ENCODE peak calls at places on chromosomes 6 and 20, in six cellular contexts. V is stomach, U is GM12878, M is transverse colon, Z is A549, N is H1. A is an unnamed sample.

GRCh38 chr20:47533518-47534062 is 31.9 kb downstream of the NCOA3 start:
- DNase-seq in V (no peak), U (no peak), M (no peak), Z (no peak), N (no peak), A (no peak)

GRCh38 chr6:23137596-23137995 is 568.2 kb downstream of the HDGFL1 start:
- DNase-seq in V (no peak), U (no peak), M (no peak), Z (no peak), N (no peak), A (no peak)

GRCh38 chr20:59985864-59986263 is 27.6 kb downstream of the CDH26 start:
- DNase-seq in V (no peak), U (no peak), M (no peak), Z (no peak), N (no peak), A (no peak)

GRCh38 chr20:50120935-50121693 is 8.2 kb upstream of the UBE2V1 start:
- DNase-seq in V (peak; percentile 73), U (no peak), M (peak; percentile 75), Z (peak; percentile 79), N (peak; percentile 56), A (peak; percentile 55)

GRCh38 chr6:45737331-45738056 is 278.2 kb downstream of the CLIC5 start:
- DNase-seq in V (no peak), U (peak; percentile 77), M (no peak), Z (no peak), N (no peak), A (no peak)

GRCh38 chr20:21102691-21103311 is 3.4 kb downstream of the LINC00237 start:
- DNase-seq in V (peak; percentile 49), U (no peak), M (peak; percentile 47), Z (no peak), N (no peak), A (no peak)

GRCh38 chr6:163466839-163467390 is 52.4 kb downstream of the QKI start:
- DNase-seq in V (no peak), U (no peak), M (no peak), Z (no peak), N (no peak), A (no peak)

GRCh38 chr6:169955796-169956493 is 204.5 kb downstream of the ERMARD start:
- DNase-seq in V (peak; percentile 16), U (no peak), M (no peak), Z (no peak), N (no peak), A (no peak)

GRCh38 chr6:113464959-113465358 is 392.2 kb upstream of the MARCKS start:
- DNase-seq in V (no peak), U (no peak), M (no peak), Z (peak; percentile 3), N (no peak), A (no peak)

GRCh38 chr20:57713505-57713903 is 3.7 kb upstream of the PMEPA1 start:
- DNase-seq in V (no peak), U (no peak), M (no peak), Z (no peak), N (no peak), A (no peak)

GRCh38 chr6:5025911-5026819 is 22.3 kb upstream of the RPP40 start:
- DNase-seq in V (peak; percentile 44), U (no peak), M (peak; percentile 57), Z (no peak), N (no peak), A (peak; percentile 66)

GRCh38 chr6:129235167-129236072 is 352.5 kb downstream of the LAMA2 start:
- DNase-seq in V (no peak), U (no peak), M (no peak), Z (no peak), N (no peak), A (no peak)

GRCh38 chr6:144179237-144179636 is 28.9 kb downstream of the STX11 start:
- DNase-seq in V (no peak), U (no peak), M (no peak), Z (no peak), N (no peak), A (no peak)

GRCh38 chr6:73579851-73580246 is 59.0 kb upstream of the EEF1A1 start:
- DNase-seq in V (peak; percentile 32), U (peak; percentile 15), M (no peak), Z (peak; percentile 35), N (peak; percentile 27), A (peak; percentile 38)

GRCh38 chr6:24446670-24447069 is 42.7 kb downstream of the GPLD1 start:
- DNase-seq in V (no peak), U (no peak), M (no peak), Z (no peak), N (no peak), A (no peak)

GRCh38 chr6:11370191-11371018 is 137.9 kb upstream of the NEDD9 start:
- DNase-seq in V (no peak), U (no peak), M (no peak), Z (no peak), N (no peak), A (no peak)

GRCh38 chr6:41733707-41734665 is 1.4 kb downstream of the TFEB start:
- DNase-seq in V (peak; percentile 77), U (peak; percentile 63), M (peak; percentile 82), Z (peak; percentile 85), N (no peak), A (peak; percentile 71)

GRCh38 chr6:138017156-138017757 is 90.0 kb downstream of the PERP start:
- DNase-seq in V (no peak), U (no peak), M (no peak), Z (no peak), N (no peak), A (no peak)

GRCh38 chr6:72149715-72150114 is 263.4 kb downstream of the RIMS1 start:
- DNase-seq in V (no peak), U (no peak), M (no peak), Z (no peak), N (no peak), A (no peak)

GRCh38 chr6:76861403-76861802 is 601.9 kb downstream of the HTR1B start:
- DNase-seq in V (peak; percentile 41), U (no peak), M (no peak), Z (no peak), N (no peak), A (no peak)

GRCh38 chr20:4607287-4607713 is 114.4 kb upstream of the PRND start:
- DNase-seq in V (peak; percentile 46), U (peak; percentile 37), M (peak; percentile 50), Z (peak; percentile 84), N (peak; percentile 15), A (peak; percentile 52)

GRCh38 chr6:41182069-41183034 is 18.6 kb downstream of the TREML2 start:
- DNase-seq in V (peak; percentile 49), U (no peak), M (peak; percentile 38), Z (peak; percentile 34), N (no peak), A (no peak)

GRCh38 chr6:166595061-166595780 is 8.7 kb upstream of the RAMACL start:
- DNase-seq in V (no peak), U (no peak), M (no peak), Z (no peak), N (no peak), A (no peak)

GRCh38 chr20:50561379-50562078 is 51.3 kb downstream of the PTPN1 start:
- DNase-seq in V (no peak), U (no peak), M (no peak), Z (peak; percentile 75), N (no peak), A (no peak)

DNA sequence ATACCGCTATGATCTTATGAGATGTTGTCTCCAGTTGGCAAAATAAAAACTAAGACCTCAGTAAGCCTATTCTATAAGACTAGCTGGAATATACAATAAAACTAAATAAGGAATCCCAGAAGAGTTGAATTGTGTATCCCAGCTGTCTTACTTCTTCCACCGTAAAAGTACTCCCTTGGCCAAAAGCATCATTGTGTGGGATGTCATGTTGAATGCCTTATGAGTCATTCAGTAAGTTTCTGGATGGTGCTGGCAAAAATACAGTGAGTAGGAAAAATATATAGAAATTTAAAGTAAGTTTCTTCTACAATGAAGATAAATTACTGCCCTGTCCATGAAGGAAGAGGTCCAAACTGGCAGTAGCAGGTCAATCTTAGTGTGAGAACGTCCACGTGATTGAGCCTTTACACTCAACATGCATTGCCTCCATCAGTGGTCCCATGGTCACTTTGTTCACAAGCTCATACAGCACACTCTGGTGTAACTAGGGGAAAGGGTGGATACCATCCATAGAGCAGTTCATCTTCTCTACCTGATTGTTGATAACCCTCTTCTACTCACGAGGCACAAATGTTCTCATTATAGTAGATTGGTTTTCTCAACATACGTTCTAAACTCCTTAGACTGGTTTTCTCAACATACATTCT is 13.7 kb upstream of the ZNF318 start:
- DNase-seq in V (no peak), U (no peak), M (no peak), Z (no peak), N (no peak), A (no peak)
- H3K4me1 ChIP-seq in V (peaks cover 7% of the 10 kb centered on the region), U (peaks cover 69% of the 10 kb centered on the region), M (no peaks in the 10 kb centered on the region), Z (no peaks in the 10 kb centered on the region), N (no peaks in the 10 kb centered on the region), A (no peaks in the 10 kb centered on the region)

DNA sequence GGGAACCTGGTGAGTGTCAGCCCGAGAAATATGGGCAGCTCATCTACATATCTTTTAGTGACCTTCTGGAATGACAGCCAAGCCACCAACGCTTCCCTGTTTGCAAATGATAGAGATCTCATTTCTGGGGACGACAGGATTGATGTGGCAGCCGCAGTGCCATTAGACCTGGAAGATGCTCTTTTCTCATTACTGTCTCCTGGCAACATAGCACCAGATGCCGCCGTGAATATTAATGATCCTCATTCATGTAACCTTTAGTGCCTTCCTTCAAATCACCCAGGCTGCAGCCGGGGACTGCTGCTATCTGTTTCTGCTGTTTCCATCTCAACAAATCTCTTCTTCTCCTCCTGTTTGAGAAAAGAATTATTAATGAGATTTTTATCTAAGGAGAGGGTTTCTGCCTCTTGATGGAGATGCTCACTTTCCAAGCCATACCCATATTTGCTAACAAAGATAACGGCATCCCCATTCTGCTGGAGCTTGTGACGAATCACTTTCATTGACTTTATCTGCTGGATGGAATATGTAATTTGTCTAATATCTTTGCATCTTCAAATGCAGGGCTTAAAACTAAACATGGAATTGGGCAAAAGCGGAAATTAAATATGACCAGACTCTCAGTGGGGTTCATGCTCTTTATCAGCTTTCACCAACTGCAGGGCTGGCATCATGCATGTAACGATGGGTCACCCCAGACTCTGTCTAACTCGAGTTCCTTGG is 74.8 kb upstream of the KIF16B start:
- DNase-seq in V (no peak), U (no peak), M (no peak), Z (no peak), N (no peak), A (no peak)
- TF ChIP-seq EP300 in V (no peak), U (no peak), M (no peak), Z (no peak), N (no peak), A (no peak)

DNA sequence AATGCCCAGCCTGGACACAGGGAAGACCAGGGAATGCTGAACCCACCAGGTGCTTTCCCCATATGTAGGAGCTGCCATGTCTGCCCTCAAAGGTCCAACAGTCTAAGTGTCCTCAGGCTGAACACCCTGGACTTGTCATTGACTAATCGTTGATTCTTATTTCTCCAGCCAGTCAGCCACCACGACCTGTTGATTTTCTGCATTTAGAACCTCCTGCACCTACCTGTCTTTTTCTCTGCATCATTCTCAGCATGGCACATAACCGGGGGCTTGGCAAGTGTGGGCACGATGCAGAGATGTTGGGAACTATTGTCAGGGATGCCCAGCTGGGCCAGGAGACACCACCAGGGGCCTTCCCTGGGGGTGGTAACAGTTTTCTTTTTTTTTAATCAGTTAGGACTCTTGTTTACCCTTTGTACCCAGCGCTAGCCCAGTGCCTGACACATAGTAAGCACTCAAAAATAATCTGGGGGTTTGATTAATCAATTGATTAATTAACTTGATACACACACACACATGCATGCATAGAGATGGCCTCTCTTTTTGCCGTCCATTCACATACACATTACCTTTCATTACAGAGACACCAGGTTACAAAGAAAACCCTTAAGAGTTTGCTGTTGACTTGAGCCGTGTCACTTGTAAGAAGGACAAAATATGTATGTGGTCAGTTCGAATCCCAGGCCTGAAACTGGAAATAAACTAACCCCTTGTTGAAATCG is 29.0 kb upstream of the SCUBE3 start:
- DNase-seq in V (no peak), U (no peak), M (no peak), Z (no peak), N (no peak), A (no peak)
- H3K4me1 ChIP-seq in V (peaks cover 31% of the 10 kb centered on the region), U (peaks cover 2% of the 10 kb centered on the region), M (peaks cover 10% of the 10 kb centered on the region), Z (peaks cover 57% of the 10 kb centered on the region), N (peaks cover 4% of the 10 kb centered on the region), A (peaks cover 4% of the 10 kb centered on the region)

GRCh38 chr6:31493875-31494694 is 3.9 kb upstream of the MICB start:
- DNase-seq in V (peak; percentile 87), U (peak; percentile 34), M (peak; percentile 89), Z (peak; percentile 67), N (no peak), A (peak; percentile 71)
- TF ChIP-seq EP300 in V (no peak), U (no peak), M (no peak), Z (no peak), N (peak; percentile 14), A (no peak)